ENCODE peak calls at places on chromosomes 6 and 20, in six cellular contexts. Z, O, I, W, E and C are unnamed samples.

GRCh38 chr6:160069050-160069454 is 52.6 kb upstream of the SLC22A1 start:
- DNase-seq in I (no peak), O (no peak), E (no peak), W (no peak), Z (no peak), C (peak)

GRCh38 chr6:15874351-15874750 is 211.5 kb upstream of the DTNBP1 start:
- DNase-seq in Z (no peak), O (no peak), W (no peak), E (no peak), I (no peak), C (no peak)

GRCh38 chr6:170114187-170114945 is 176.5 kb downstream of the DLL1 start:
- DNase-seq in I (peak), O (no peak), W (no peak), E (no peak), Z (peak), C (no peak)

GRCh38 chr6:33592595-33593413 is 12.7 kb upstream of the BAK1 start:
- DNase-seq in E (peak), Z (peak), W (no peak), O (no peak), I (peak), C (peak)

GRCh38 chr20:48523191-48523757 is 304.5 kb downstream of the PREX1 start:
- DNase-seq in Z (no peak), I (no peak), E (no peak), O (no peak), W (no peak), C (no peak)

GRCh38 chr6:79009819-79010218 is 68.2 kb downstream of the PHIP start:
- DNase-seq in W (no peak), I (no peak), Z (no peak), E (no peak), O (no peak), C (no peak)

GRCh38 chr6:140001005-140001404 is 626.6 kb upstream of the CITED2 start:
- DNase-seq in W (no peak), I (no peak), O (no peak), E (no peak), Z (no peak), C (no peak)

GRCh38 chr6:25883536-25883935 is 9.5 kb upstream of the SLC17A3 start:
- DNase-seq in W (no peak), Z (no peak), O (no peak), E (no peak), I (no peak), C (no peak)

GRCh38 chr6:39777661-39778060 is 14.5 kb upstream of the DAAM2 start:
- DNase-seq in E (no peak), Z (no peak), O (no peak), I (no peak), W (no peak), C (no peak)

GRCh38 chr20:40563296-40563950 is 125.6 kb downstream of the MAFB start:
- DNase-seq in E (no peak), I (peak), O (no peak), Z (no peak), W (no peak), C (peak)

GRCh38 chr6:4506806-4507205 is 269.4 kb upstream of the CDYL start:
- DNase-seq in I (no peak), Z (no peak), E (no peak), W (no peak), O (no peak), C (no peak)

GRCh38 chr6:126539022-126539421 is 199.1 kb downstream of the CENPW start:
- DNase-seq in O (no peak), Z (no peak), I (no peak), W (no peak), E (no peak), C (no peak)

GRCh38 chr6:42748241-42748898 is 2.5 kb upstream of the TBCC start:
- DNase-seq in E (no peak), Z (no peak), I (no peak), O (no peak), W (no peak), C (no peak)

GRCh38 chr6:31091680-31092079 is 20.7 kb downstream of the C6orf15 start:
- DNase-seq in O (no peak), E (no peak), I (no peak), Z (no peak), W (no peak), C (peak)

GRCh38 chr20:20814685-20815084 is 102.2 kb upstream of the RALGAPA2 start:
- DNase-seq in W (no peak), O (no peak), E (no peak), I (no peak), Z (no peak), C (no peak)

GRCh38 chr20:14406495-14406894 is 69.1 kb upstream of the FLRT3 start:
- DNase-seq in Z (no peak), O (no peak), E (no peak), I (no peak), W (no peak), C (no peak)

GRCh38 chr20:14360386-14360785 is 23.0 kb upstream of the FLRT3 start:
- DNase-seq in E (no peak), W (no peak), Z (no peak), O (no peak), I (no peak), C (no peak)

GRCh38 chr6:10417681-10418104 is 2.8 kb upstream of the TFAP2A start:
- DNase-seq in Z (no peak), I (no peak), W (no peak), O (no peak), E (no peak), C (no peak)

GRCh38 chr20:44398303-44398702 is 42.8 kb downstream of the HNF4A start:
- DNase-seq in E (no peak), I (no peak), Z (no peak), W (no peak), O (no peak), C (no peak)

GRCh38 chr6:14372738-14373484 is 255.3 kb downstream of the CD83 start:
- DNase-seq in Z (no peak), I (no peak), W (no peak), O (no peak), E (no peak), C (no peak)

GRCh38 chr20:63115651-63116411 is 100.1 kb downstream of the YTHDF1 start:
- DNase-seq in I (no peak), E (no peak), Z (no peak), W (no peak), O (no peak), C (no peak)

GRCh38 chr6:87742106-87742505 is 40.1 kb upstream of the AKIRIN2 start:
- DNase-seq in I (no peak), E (peak), O (no peak), Z (no peak), W (no peak), C (peak)

GRCh38 chr20:47274449-47275108 is 81.9 kb downstream of the ZMYND8 start:
- DNase-seq in W (no peak), O (no peak), I (no peak), Z (no peak), E (no peak), C (no peak)

GRCh38 chr6:131651782-131652181 is 14.7 kb downstream of the ENPP3 start:
- DNase-seq in W (no peak), Z (no peak), E (no peak), O (no peak), I (peak), C (no peak)

GRCh38 chr6:166494757-166495486 is 91.6 kb downstream of the RAMACL start:
- DNase-seq in E (peak), I (no peak), Z (no peak), O (peak), W (no peak), C (no peak)

GRCh38 chr6:85641916-85642773 is 541 bp downstream of the SYNCRIP start:
- DNase-seq in O (peak), Z (peak), E (peak), I (peak), W (peak), C (peak)

GRCh38 chr6:136501081-136501480 is 49.1 kb downstream of the MAP7 start:
- DNase-seq in E (no peak), O (no peak), Z (no peak), W (no peak), I (no peak), C (no peak)

GRCh38 chr6:45518321-45518720 is 140.6 kb upstream of the SUPT3H start:
- DNase-seq in Z (no peak), I (no peak), O (no peak), W (no peak), E (no peak), C (no peak)

GRCh38 chr20:4925842-4926530 is 75.3 kb downstream of the SLC23A2 start:
- DNase-seq in W (no peak), O (no peak), E (no peak), Z (peak), I (peak), C (peak)

GRCh38 chr6:6537488-6537887 is 51.0 kb upstream of the LY86 start:
- DNase-seq in Z (no peak), W (no peak), O (no peak), I (no peak), E (no peak), C (no peak)

GRCh38 chr6:71533939-71534379 is 245.3 kb downstream of the OGFRL1 start:
- DNase-seq in Z (no peak), E (no peak), I (no peak), O (no peak), W (peak), C (no peak)

GRCh38 chr6:20154778-20155177 is 57.5 kb downstream of the MBOAT1 start:
- DNase-seq in I (no peak), E (no peak), Z (no peak), W (no peak), O (no peak), C (no peak)

GRCh38 chr20:25052255-25053206 is 5.4 kb downstream of the ACSS1 start:
- DNase-seq in W (no peak), Z (peak), I (no peak), E (no peak), O (no peak), C (peak)

GRCh38 chr6:26536571-26537159 is 1.5 kb upstream of the HMGN4 start:
- DNase-seq in Z (peak), W (peak), E (no peak), I (peak), O (no peak), C (peak)

GRCh38 chr20:57795347-57795697 is 85.5 kb upstream of the PMEPA1 start:
- DNase-seq in E (no peak), O (no peak), Z (no peak), W (no peak), I (no peak), C (no peak)